ENCODE peak calls at places on chromosomes 12 and 14, in four cellular contexts. H is AG09309, K is astrocyte of the cerebellum, W is tibial artery. Z is an unnamed sample.

GRCh38 chr12:52953181-52953841 is 4.4 kb downstream of the KRT18 start:
- DNase-seq in H (no peak), K (no peak), W (no peak), Z (no peak)

GRCh38 chr12:95342008-95342407 is 124.4 kb downstream of the VEZT start:
- DNase-seq in H (no peak), K (no peak), W (no peak), Z (no peak)

GRCh38 chr14:33207467-33208015 is 268.9 kb downstream of the NPAS3 start:
- DNase-seq in H (no peak), K (no peak), W (no peak), Z (no peak)

GRCh38 chr12:115790526-115790925 is 487.0 kb downstream of the MED13L start:
- DNase-seq in H (no peak), K (no peak), W (no peak), Z (no peak)

GRCh38 chr14:36856095-36856878 is 194.6 kb downstream of the PAX9 start:
- DNase-seq in H (no peak), K (no peak), W (no peak), Z (no peak)

GRCh38 chr12:16347391-16348298 is at the start of gene MGST1:
- DNase-seq in H (no peak), K (no peak), W (peak), Z (no peak)

GRCh38 chr12:121860257-121860656 is 1.6 kb upstream of the HPD start:
- DNase-seq in H (no peak), K (no peak), W (no peak), Z (no peak)

GRCh38 chr14:67704484-67705089 is 2.9 kb downstream of the RDH12 start:
- DNase-seq in H (no peak), K (peak), W (no peak), Z (peak)

GRCh38 chr12:57097554-57097835 is 8.6 kb downstream of the NAB2 start:
- DNase-seq in H (no peak), K (no peak), W (no peak), Z (no peak)

GRCh38 chr12:54725233-54725843 is 77.2 kb upstream of the DCD start:
- DNase-seq in H (no peak), K (no peak), W (no peak), Z (no peak)

GRCh38 chr12:89815225-89815624 is 106.6 kb upstream of the ATP2B1 start:
- DNase-seq in H (no peak), K (no peak), W (no peak), Z (no peak)

GRCh38 chr14:77086017-77086727 is 11.9 kb upstream of the CIPC start:
- DNase-seq in H (no peak), K (no peak), W (no peak), Z (no peak)

GRCh38 chr14:78202178-78202577 is 32.0 kb downstream of the NRXN3 start:
- DNase-seq in H (no peak), K (no peak), W (no peak), Z (no peak)

GRCh38 chr12:71183018-71183417 is 25.2 kb upstream of the TSPAN8 start:
- DNase-seq in H (no peak), K (no peak), W (no peak), Z (no peak)

GRCh38 chr12:127399451-127399850 is 867.5 kb upstream of the TMEM132C start:
- DNase-seq in H (no peak), K (no peak), W (no peak), Z (no peak)

GRCh38 chr12:19837543-19837942 is 398.3 kb downstream of the AEBP2 start:
- DNase-seq in H (no peak), K (no peak), W (no peak), Z (no peak)

GRCh38 chr12:25719505-25719904 is 166.4 kb upstream of the LMNTD1 start:
- DNase-seq in H (no peak), K (no peak), W (no peak), Z (no peak)

GRCh38 chr12:14416658-14417057 is 51.2 kb downstream of the ATF7IP start:
- DNase-seq in H (peak), K (peak), W (no peak), Z (peak)

GRCh38 chr12:115838952-115839351 is 438.5 kb downstream of the MED13L start:
- DNase-seq in H (no peak), K (no peak), W (no peak), Z (no peak)

GRCh38 chr12:107091381-107091780 is 2.0 kb downstream of the CRY1 start:
- DNase-seq in H (no peak), K (peak), W (no peak), Z (no peak)

GRCh38 chr12:131699434-131699833 is 11.5 kb upstream of the SFSWAP start:
- DNase-seq in H (peak), K (no peak), W (no peak), Z (no peak)

GRCh38 chr12:93624595-93625294 is 52.3 kb downstream of the SOCS2 start:
- DNase-seq in H (peak), K (peak), W (no peak), Z (peak)

GRCh38 chr12:127550271-127550670 is 716.7 kb upstream of the TMEM132C start:
- DNase-seq in H (peak), K (peak), W (no peak), Z (no peak)

GRCh38 chr14:72142328-72142727 is 210.1 kb downstream of the RGS6 start:
- DNase-seq in H (no peak), K (no peak), W (no peak), Z (no peak)

GRCh38 chr12:481422-481821 is 21.7 kb downstream of the B4GALNT3 start:
- DNase-seq in H (no peak), K (peak), W (peak), Z (no peak)

GRCh38 chr14:34920339-34920738 is 45.2 kb upstream of the BAZ1A start:
- DNase-seq in H (no peak), K (no peak), W (no peak), Z (peak)

GRCh38 chr12:56261503-56262230 is 3.5 kb upstream of the ANKRD52 start:
- DNase-seq in H (peak), K (no peak), W (no peak), Z (peak)

GRCh38 chr14:50830932-50831703 is at the start of gene NIN:
- DNase-seq in H (no peak), K (no peak), W (peak), Z (no peak)

GRCh38 chr14:24674204-24674970 is 40.4 kb upstream of the GZMB start:
- DNase-seq in H (no peak), K (no peak), W (no peak), Z (no peak)

GRCh38 chr12:114682101-114682919 is 1.7 kb downstream of the TBX3 start:
- DNase-seq in H (no peak), K (no peak), W (no peak), Z (no peak)

GRCh38 chr12:114684870-114685273 is 897 bp upstream of the TBX3 start:
- DNase-seq in H (no peak), K (no peak), W (no peak), Z (no peak)

GRCh38 chr12:114684098-114684869 is at the start of gene TBX3:
- DNase-seq in H (peak), K (peak), W (peak), Z (peak)

GRCh38 chr12:114682920-114683708 is 861 bp downstream of the TBX3 start:
- DNase-seq in H (no peak), K (no peak), W (no peak), Z (no peak)

GRCh38 chr12:114683709-114684097 is 272 bp downstream of the TBX3 start:
- DNase-seq in H (no peak), K (no peak), W (no peak), Z (no peak)
- H3K4me3 ChIP-seq in H (peak), K (peak), W (peak), Z (peak)

DNA sequence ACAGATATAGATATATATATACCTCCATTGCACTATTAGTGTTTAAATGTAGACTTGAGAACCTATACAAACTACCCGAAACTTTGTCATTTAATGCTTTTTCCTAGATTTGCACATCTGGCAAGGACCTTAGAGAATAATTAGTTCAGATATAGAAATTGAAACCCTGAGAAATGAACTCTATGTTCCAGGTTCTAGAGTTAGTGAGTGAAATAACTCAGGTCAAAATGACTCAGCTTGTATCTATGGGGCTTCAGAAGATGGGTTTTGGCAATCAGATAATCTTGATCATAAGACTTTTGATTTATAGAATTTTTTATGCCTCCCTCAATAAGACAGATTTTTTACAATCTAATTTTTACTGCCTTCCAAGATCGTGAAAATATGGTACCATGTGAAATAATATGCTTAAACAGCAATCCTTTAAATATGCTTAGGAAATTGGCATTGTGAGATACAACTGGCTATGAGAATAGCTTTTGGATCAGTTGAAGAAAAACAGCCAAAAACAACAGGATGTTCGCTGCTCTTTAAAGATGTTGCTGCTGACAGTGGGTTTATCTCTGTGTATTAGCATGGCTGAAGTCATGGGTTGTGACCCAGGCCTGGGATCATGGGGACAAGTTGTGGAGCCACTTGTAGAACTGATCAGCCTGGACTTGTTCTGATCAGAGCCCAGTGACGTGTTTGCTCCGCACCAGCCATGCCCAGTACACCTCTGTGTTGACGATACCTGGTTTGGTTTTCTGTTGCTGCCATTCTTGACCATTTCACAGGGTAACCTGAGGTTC is 63.6 kb downstream of the TTLL5 start:
- DNase-seq in H (no peak), K (no peak), W (no peak), Z (no peak)
- H3K4me3 ChIP-seq in H (no peak), K (no peak), W (no peak), Z (no peak)

GRCh38 chr14:103125098-103126070 is 2.1 kb downstream of the TNFAIP2 start:
- DNase-seq in H (no peak), K (no peak), W (no peak), Z (no peak)

GRCh38 chr14:103126088-103126872 is 3.0 kb downstream of the TNFAIP2 start:
- DNase-seq in H (no peak), K (no peak), W (no peak), Z (no peak)

GRCh38 chr14:103127861-103128598 is 4.8 kb downstream of the TNFAIP2 start:
- DNase-seq in H (no peak), K (no peak), W (no peak), Z (no peak)

GRCh38 chr14:103127356-103127755 is 4.1 kb downstream of the TNFAIP2 start:
- DNase-seq in H (no peak), K (no peak), W (no peak), Z (no peak)

DNA sequence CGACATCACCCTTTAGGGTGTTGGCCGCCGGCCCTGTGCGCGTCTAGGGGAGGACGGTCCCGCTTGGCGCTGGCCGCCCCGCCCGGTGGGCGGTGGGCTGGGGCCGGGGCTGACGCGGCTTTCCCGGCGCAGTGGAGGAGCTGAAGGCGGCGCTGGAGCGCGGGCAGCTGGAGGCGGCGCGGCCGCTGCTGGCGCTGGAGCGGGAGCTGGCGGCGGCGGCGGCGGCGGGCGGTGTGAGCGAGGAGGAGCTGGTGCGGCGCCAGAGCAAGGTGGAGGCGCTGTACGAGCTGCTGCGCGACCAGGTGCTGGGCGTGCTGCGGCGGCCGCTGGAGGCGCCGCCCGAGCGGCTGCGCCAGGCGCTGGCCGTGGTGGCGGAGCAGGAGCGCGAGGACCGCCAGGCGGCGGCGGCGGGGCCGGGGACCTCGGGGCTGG is 3.6 kb downstream of the TNFAIP2 start:
- DNase-seq in H (no peak), K (no peak), W (no peak), Z (no peak)
- H3K4me3 ChIP-seq in H (no peak), K (peak), W (peak), Z (peak)

GRCh38 chr12:77323778-77324415 is 258.5 kb upstream of the E2F7 start:
- DNase-seq in H (no peak), K (no peak), W (no peak), Z (no peak)

GRCh38 chr12:77328326-77328725 is 263.0 kb upstream of the E2F7 start:
- DNase-seq in H (no peak), K (no peak), W (no peak), Z (no peak)

GRCh38 chr12:77325505-77325904 is 260.1 kb upstream of the E2F7 start:
- DNase-seq in H (no peak), K (no peak), W (no peak), Z (no peak)

GRCh38 chr12:77324416-77324762 is 259.0 kb upstream of the E2F7 start:
- DNase-seq in H (no peak), K (no peak), W (no peak), Z (no peak)

DNA sequence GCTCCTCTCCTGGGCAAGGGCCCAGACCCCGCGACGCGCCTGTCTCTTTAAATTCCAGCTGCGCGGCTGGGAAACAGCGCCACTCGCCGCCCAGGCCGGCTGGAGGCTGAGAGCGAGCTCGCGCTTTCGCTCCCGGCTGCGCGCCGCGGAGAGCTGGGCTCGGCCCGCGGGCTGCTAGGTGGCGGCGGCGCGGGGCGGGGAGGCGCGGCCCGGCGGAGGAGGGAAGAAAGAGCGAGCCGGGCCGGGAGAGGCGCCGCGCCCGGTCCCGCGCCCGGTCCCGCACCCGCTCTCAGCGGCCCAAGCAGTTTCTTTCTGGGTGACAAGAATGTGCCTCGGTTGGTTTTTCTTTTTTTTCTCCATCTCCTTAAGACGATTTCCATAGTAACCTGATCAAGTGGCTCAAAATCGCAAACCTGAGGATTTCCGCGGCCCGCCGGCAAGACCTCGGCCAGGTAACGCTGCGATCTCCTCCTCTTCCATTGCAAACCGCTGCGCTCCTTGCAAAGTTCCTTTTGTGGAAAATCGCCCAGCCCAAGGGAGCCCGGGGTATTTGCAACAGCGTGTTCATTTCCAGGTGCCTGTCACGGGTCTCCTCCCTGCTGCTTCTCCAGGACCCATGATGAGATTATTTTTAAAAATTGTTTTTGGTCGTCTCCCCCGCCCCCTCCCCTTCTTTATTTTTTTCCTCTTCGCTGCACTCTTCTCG is 259.5 kb upstream of the E2F7 start:
- DNase-seq in H (no peak), K (no peak), W (peak), Z (no peak)
- H3K4me3 ChIP-seq in H (peak), K (peak), W (peak), Z (peak)

Z was measured in HFF-Myc.